ENCODE peak calls at places on chromosomes 3 and 15, in ten cellular contexts. H, P, K, Y, Q, S, Z, E, C and G are unnamed samples.

GRCh38 chr3:188796122-188796631 is 375.6 kb upstream of the TPRG1 start:
- DNase-seq in E (peak), Y (no peak), P (no peak), Q (no peak), C (peak), K (no peak), H (peak), S (no peak), Z (peak), G (no peak)

GRCh38 chr3:107392549-107393165 is 15.4 kb downstream of the CCDC54 start:
- DNase-seq in P (no peak), Z (peak), K (no peak), Q (no peak), C (peak), E (peak), H (peak), S (peak), Y (no peak), G (no peak)

GRCh38 chr3:103977417-103977816 is 1389.3 kb upstream of the ALCAM start:
- DNase-seq in H (no peak), Q (no peak), S (no peak), Y (no peak), Z (no peak), C (peak), P (no peak), K (no peak), E (no peak), G (no peak)

GRCh38 chr15:37099321-37100108 is 834 bp downstream of the MEIS2 start:
- DNase-seq in P (peak), Y (no peak), E (peak), Q (no peak), H (peak), C (peak), K (no peak), Z (no peak), S (no peak), G (no peak)

GRCh38 chr3:115659253-115659652 is 35.9 kb downstream of the GAP43 start:
- DNase-seq in Y (no peak), P (no peak), C (no peak), H (no peak), S (no peak), K (no peak), E (no peak), Q (no peak), Z (no peak), G (no peak)

GRCh38 chr15:74633781-74634180 is 18.1 kb downstream of the CLK3 start:
- DNase-seq in Z (no peak), C (no peak), E (no peak), S (no peak), Q (no peak), Y (no peak), H (no peak), K (no peak), P (no peak), G (no peak)

GRCh38 chr3:10017636-10018292 is 8.5 kb upstream of the FANCD2 start:
- DNase-seq in K (no peak), Y (no peak), S (no peak), H (peak), C (peak), Z (no peak), Q (peak), E (peak), P (no peak), G (no peak)

GRCh38 chr15:101376615-101377395 is 81.8 kb upstream of the SNRPA1 start:
- DNase-seq in K (no peak), S (no peak), P (no peak), Z (no peak), Y (no peak), C (no peak), Q (no peak), E (no peak), H (no peak), G (no peak)

GRCh38 chr15:71278989-71279756 is 163.9 kb downstream of the THSD4 start:
- DNase-seq in H (peak), Z (peak), Q (no peak), E (peak), C (peak), P (peak), Y (no peak), K (no peak), S (peak), G (peak)

GRCh38 chr3:179196098-179196497 is 47.9 kb downstream of the PIK3CA start:
- DNase-seq in Y (no peak), H (peak), Q (no peak), E (peak), Z (peak), P (no peak), S (no peak), K (no peak), C (peak), G (no peak)

GRCh38 chr3:57544181-57545125 is at the start of gene DNAH12:
- DNase-seq in H (peak), S (no peak), Q (peak), C (peak), Y (no peak), K (no peak), P (no peak), Z (no peak), E (no peak), G (no peak)

GRCh38 chr3:15431256-15431837 is 3.9 kb downstream of the EAF1 start:
- DNase-seq in Q (no peak), S (no peak), H (no peak), C (no peak), E (no peak), Y (no peak), Z (no peak), P (no peak), K (no peak), G (no peak)

GRCh38 chr15:41955807-41956525 is 16.4 kb downstream of the EHD4 start:
- DNase-seq in C (no peak), K (no peak), E (peak), S (no peak), Z (no peak), Q (no peak), H (no peak), Y (no peak), P (no peak), G (no peak)

GRCh38 chr15:29405564-29405963 is 135.9 kb upstream of the NSMCE3 start:
- DNase-seq in Z (no peak), C (no peak), Q (no peak), H (no peak), P (no peak), E (no peak), Y (no peak), K (no peak), S (no peak), G (no peak)

GRCh38 chr3:88046731-88047130 is 12.1 kb downstream of the CGGBP1 start:
- DNase-seq in K (no peak), E (no peak), S (no peak), C (no peak), P (no peak), H (no peak), Y (no peak), Q (no peak), Z (no peak), G (no peak)

GRCh38 chr3:57808961-57809608 is 53.0 kb downstream of the SLMAP start:
- DNase-seq in K (no peak), H (no peak), Y (no peak), Q (no peak), Z (no peak), P (no peak), C (no peak), S (no peak), E (no peak), G (no peak)